ENCODE peak calls at places on chromosome 19, in six cellular contexts. One of them, this sample, is unnamed.

GRCh38 chr19:18883530-18884304 is 12.2 kb downstream of the CERS1 start:
- DNase-seq in GM12878: no peak
- DNase-seq in HepG2: no peak
- DNase-seq in K562: peak; percentile 60
- DNase-seq in endothelial cell of umbilical vein: no peak
- DNase-seq in A549: no peak
- DNase-seq in this sample: no peak

GRCh38 chr19:52664461-52664860 is 26.3 kb upstream of the ZNF83 start:
- DNase-seq in GM12878: no peak
- DNase-seq in endothelial cell of umbilical vein: no peak
- DNase-seq in HepG2: no peak
- DNase-seq in A549: no peak
- DNase-seq in K562: peak; percentile 88
- DNase-seq in this sample: no peak

GRCh38 chr19:31127132-31127967 is 221.9 kb downstream of the TSHZ3 start:
- DNase-seq in GM12878: no peak
- DNase-seq in A549: peak; percentile 82
- DNase-seq in K562: no peak
- DNase-seq in HepG2: no peak
- DNase-seq in endothelial cell of umbilical vein: no peak
- DNase-seq in this sample: no peak

GRCh38 chr19:10109528-10109927 is 2.0 kb upstream of the P2RY11 start:
- DNase-seq in A549: no peak
- DNase-seq in GM12878: no peak
- DNase-seq in endothelial cell of umbilical vein: no peak
- DNase-seq in HepG2: no peak
- DNase-seq in K562: no peak
- DNase-seq in this sample: peak; percentile 36

GRCh38 chr19:57559008-57559403 is 657 bp downstream of the ZNF550 start:
- DNase-seq in K562: peak; percentile 37
- DNase-seq in endothelial cell of umbilical vein: peak; percentile 14
- DNase-seq in HepG2: peak; percentile 12
- DNase-seq in GM12878: no peak
- DNase-seq in A549: peak; percentile 36
- DNase-seq in this sample: peak; percentile 52

GRCh38 chr19:16118489-16119033 is 6.9 kb downstream of the RAB8A start:
- DNase-seq in K562: no peak
- DNase-seq in A549: no peak
- DNase-seq in HepG2: no peak
- DNase-seq in endothelial cell of umbilical vein: no peak
- DNase-seq in GM12878: peak; percentile 97
- DNase-seq in this sample: peak; percentile 97

GRCh38 chr19:1699998-1700732 is 47.8 kb upstream of the TCF3 start:
- DNase-seq in endothelial cell of umbilical vein: no peak
- DNase-seq in K562: no peak
- DNase-seq in A549: no peak
- DNase-seq in GM12878: no peak
- DNase-seq in HepG2: no peak
- DNase-seq in this sample: no peak

GRCh38 chr19:43704002-43704705 is 11.7 kb upstream of the IRGC start:
- DNase-seq in GM12878: no peak
- DNase-seq in HepG2: peak; percentile 61
- DNase-seq in endothelial cell of umbilical vein: no peak
- DNase-seq in K562: no peak
- DNase-seq in A549: peak; percentile 66
- DNase-seq in this sample: no peak

GRCh38 chr19:18167975-18168645 is 5.5 kb upstream of the IFI30 start:
- DNase-seq in endothelial cell of umbilical vein: peak; percentile 24
- DNase-seq in K562: peak; percentile 84
- DNase-seq in GM12878: no peak
- DNase-seq in HepG2: no peak
- DNase-seq in A549: no peak
- DNase-seq in this sample: peak; percentile 59

GRCh38 chr19:48970923-48971395 is 5.8 kb downstream of the FTL start:
- DNase-seq in HepG2: peak; percentile 57
- DNase-seq in K562: peak; percentile 81
- DNase-seq in endothelial cell of umbilical vein: peak; percentile 81
- DNase-seq in A549: peak; percentile 88
- DNase-seq in GM12878: no peak
- DNase-seq in this sample: peak; percentile 86

GRCh38 chr19:3725640-3726310 is 17.6 kb downstream of the TJP3 start:
- DNase-seq in A549: no peak
- DNase-seq in endothelial cell of umbilical vein: no peak
- DNase-seq in GM12878: no peak
- DNase-seq in HepG2: no peak
- DNase-seq in K562: no peak
- DNase-seq in this sample: no peak
- TF ChIP-seq POLR2A in A549: no peak
- TF ChIP-seq POLR2A in endothelial cell of umbilical vein: no peak
- TF ChIP-seq POLR2A in GM12878: no peak
- TF ChIP-seq POLR2A in HepG2: no peak
- TF ChIP-seq POLR2A in K562: no peak
- TF ChIP-seq POLR2A in this sample: no peak

GRCh38 chr19:5585461-5586299 is 17.9 kb upstream of the TINCR start:
- DNase-seq in K562: peak; percentile 84
- DNase-seq in A549: no peak
- DNase-seq in endothelial cell of umbilical vein: no peak
- DNase-seq in HepG2: no peak
- DNase-seq in GM12878: no peak
- DNase-seq in this sample: peak; percentile 78
- TF ChIP-seq MYC in K562: no peak
- TF ChIP-seq MYC in A549: no peak
- TF ChIP-seq MYC in endothelial cell of umbilical vein: no peak
- TF ChIP-seq MYC in HepG2: no peak
- TF ChIP-seq MYC in GM12878: no peak
- TF ChIP-seq MYC in this sample: peak; percentile 58

GRCh38 chr19:38216785-38217746 is 7.0 kb downstream of the DPF1 start:
- DNase-seq in A549: no peak
- DNase-seq in K562: peak; percentile 51
- DNase-seq in GM12878: no peak
- DNase-seq in endothelial cell of umbilical vein: no peak
- DNase-seq in HepG2: no peak
- DNase-seq in this sample: no peak
- TF ChIP-seq POLR2A in A549: no peak
- TF ChIP-seq POLR2A in K562: no peak
- TF ChIP-seq POLR2A in GM12878: no peak
- TF ChIP-seq POLR2A in endothelial cell of umbilical vein: no peak
- TF ChIP-seq POLR2A in HepG2: no peak
- TF ChIP-seq POLR2A in this sample: no peak

GRCh38 chr19:54439174-54439851 is 9.7 kb upstream of the LENG8 start:
- DNase-seq in A549: peak; percentile 64
- DNase-seq in endothelial cell of umbilical vein: peak; percentile 38
- DNase-seq in GM12878: no peak
- DNase-seq in HepG2: peak; percentile 56
- DNase-seq in K562: peak; percentile 50
- DNase-seq in this sample: peak; percentile 55
- TF ChIP-seq MYC in A549: no peak
- TF ChIP-seq MYC in endothelial cell of umbilical vein: no peak
- TF ChIP-seq MYC in GM12878: no peak
- TF ChIP-seq MYC in HepG2: peak; percentile 24
- TF ChIP-seq MYC in K562: no peak
- TF ChIP-seq MYC in this sample: peak; percentile 38

GRCh38 chr19:8324186-8325050 is 3.1 kb downstream of the RPS28 start:
- DNase-seq in K562: peak; percentile 21
- DNase-seq in HepG2: no peak
- DNase-seq in A549: no peak
- DNase-seq in endothelial cell of umbilical vein: no peak
- DNase-seq in GM12878: no peak
- DNase-seq in this sample: peak; percentile 68
- TF ChIP-seq POLR2A in K562: peak; percentile 74
- TF ChIP-seq POLR2A in HepG2: no peak
- TF ChIP-seq POLR2A in A549: peak; percentile 5
- TF ChIP-seq POLR2A in endothelial cell of umbilical vein: peak; percentile 30
- TF ChIP-seq POLR2A in GM12878: peak; percentile 87
- TF ChIP-seq POLR2A in this sample: peak; percentile 66

DNA sequence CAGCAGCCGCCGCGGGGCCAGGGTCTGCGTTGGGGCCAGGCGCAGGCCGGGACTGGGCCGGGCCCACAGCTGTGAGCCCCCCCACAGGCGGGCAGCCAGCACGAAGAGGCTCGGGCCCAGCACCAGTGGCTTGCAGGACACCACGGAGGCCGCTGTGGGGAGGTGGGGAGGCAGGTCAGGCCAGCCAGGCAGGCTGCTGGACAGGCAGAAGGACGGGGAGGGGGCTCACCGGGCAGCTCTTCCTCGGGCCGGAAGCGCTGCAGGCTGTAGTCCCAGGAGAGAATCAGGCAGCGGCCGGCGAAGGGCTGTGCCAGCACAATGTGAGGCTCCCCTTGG is 8.3 kb downstream of the LGI4 start:
- DNase-seq in A549: no peak
- DNase-seq in GM12878: no peak
- DNase-seq in endothelial cell of umbilical vein: no peak
- DNase-seq in HepG2: no peak
- DNase-seq in K562: no peak
- DNase-seq in this sample: no peak
- TF ChIP-seq MYC in A549: no peak
- TF ChIP-seq MYC in GM12878: no peak
- TF ChIP-seq MYC in endothelial cell of umbilical vein: no peak
- TF ChIP-seq MYC in HepG2: no peak
- TF ChIP-seq MYC in K562: no peak
- TF ChIP-seq MYC in this sample: no peak

GRCh38 chr19:40220674-40221073 is 2.5 kb upstream of the TTC9B start:
- DNase-seq in K562: no peak
- DNase-seq in A549: no peak
- DNase-seq in GM12878: no peak
- DNase-seq in HepG2: no peak
- DNase-seq in endothelial cell of umbilical vein: no peak
- DNase-seq in this sample: no peak

GRCh38 chr19:40224342-40225148 is 1.9 kb downstream of the CCNP start:
- DNase-seq in endothelial cell of umbilical vein: no peak
- DNase-seq in HepG2: no peak
- DNase-seq in K562: no peak
- DNase-seq in GM12878: no peak
- DNase-seq in A549: no peak
- DNase-seq in this sample: no peak

GRCh38 chr19:40221858-40222619 is 3.9 kb upstream of the TTC9B start:
- DNase-seq in GM12878: peak; percentile 51
- DNase-seq in K562: peak; percentile 96
- DNase-seq in A549: peak; percentile 97
- DNase-seq in HepG2: peak; percentile 90
- DNase-seq in endothelial cell of umbilical vein: peak; percentile 91
- DNase-seq in this sample: peak; percentile 76

GRCh38 chr19:40225440-40226305 is 816 bp downstream of the CCNP start:
- DNase-seq in HepG2: peak; percentile 25
- DNase-seq in endothelial cell of umbilical vein: no peak
- DNase-seq in A549: no peak
- DNase-seq in GM12878: no peak
- DNase-seq in K562: no peak
- DNase-seq in this sample: no peak

GRCh38 chr19:40223135-40223822 is 3.2 kb downstream of the CCNP start:
- DNase-seq in A549: no peak
- DNase-seq in HepG2: no peak
- DNase-seq in GM12878: no peak
- DNase-seq in endothelial cell of umbilical vein: no peak
- DNase-seq in K562: no peak
- DNase-seq in this sample: no peak
- TF ChIP-seq POLR2A in A549: no peak
- TF ChIP-seq POLR2A in HepG2: no peak
- TF ChIP-seq POLR2A in GM12878: no peak
- TF ChIP-seq POLR2A in endothelial cell of umbilical vein: no peak
- TF ChIP-seq POLR2A in K562: no peak
- TF ChIP-seq POLR2A in this sample: no peak

DNA sequence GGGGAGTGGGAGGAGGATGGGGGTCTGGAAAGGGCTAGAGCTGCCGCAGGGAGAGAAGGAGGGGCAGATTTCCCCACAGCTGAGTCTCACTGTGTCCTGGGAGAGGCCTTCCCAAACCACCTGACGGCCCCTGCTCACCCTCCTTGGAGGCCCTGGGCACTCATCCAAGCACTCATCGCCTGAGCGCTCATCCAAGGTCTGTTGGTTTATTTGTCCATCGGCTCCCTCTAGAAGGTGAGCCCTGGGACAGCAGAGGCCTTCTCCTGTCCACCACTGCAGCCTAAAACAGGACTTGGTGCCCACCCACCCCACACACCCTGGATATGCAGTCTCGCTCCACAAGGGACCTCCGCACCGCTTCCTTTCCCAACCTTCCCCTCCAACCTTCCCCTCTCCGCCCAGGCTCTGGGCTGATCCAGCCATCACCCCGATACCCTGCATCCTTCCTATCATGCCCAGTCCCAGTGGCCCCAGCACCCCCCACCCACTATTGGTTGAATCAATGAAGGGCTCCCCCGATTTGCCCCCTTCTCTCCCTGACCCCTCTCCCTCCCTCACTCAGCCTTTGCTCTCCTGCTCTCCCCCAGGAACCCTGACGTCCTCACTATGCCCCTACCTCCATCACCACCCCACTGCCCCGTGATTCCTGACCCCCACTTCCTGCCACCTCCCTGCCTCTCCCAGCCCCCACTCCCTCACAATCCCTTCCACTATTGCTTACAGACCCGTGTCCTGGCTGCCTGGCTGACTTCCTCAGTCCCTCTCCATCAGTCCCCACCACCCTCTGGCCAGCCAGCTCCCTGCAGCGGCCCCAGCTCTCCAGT is 1.6 kb downstream of the UBXN6 start:
- DNase-seq in endothelial cell of umbilical vein: no peak
- DNase-seq in HepG2: peak; percentile 25
- DNase-seq in K562: peak; percentile 46
- DNase-seq in A549: no peak
- DNase-seq in GM12878: no peak
- DNase-seq in this sample: peak; percentile 59
- TF ChIP-seq MYC in endothelial cell of umbilical vein: no peak
- TF ChIP-seq MYC in HepG2: no peak
- TF ChIP-seq MYC in K562: no peak
- TF ChIP-seq MYC in A549: no peak
- TF ChIP-seq MYC in GM12878: no peak
- TF ChIP-seq MYC in this sample: no peak

DNA sequence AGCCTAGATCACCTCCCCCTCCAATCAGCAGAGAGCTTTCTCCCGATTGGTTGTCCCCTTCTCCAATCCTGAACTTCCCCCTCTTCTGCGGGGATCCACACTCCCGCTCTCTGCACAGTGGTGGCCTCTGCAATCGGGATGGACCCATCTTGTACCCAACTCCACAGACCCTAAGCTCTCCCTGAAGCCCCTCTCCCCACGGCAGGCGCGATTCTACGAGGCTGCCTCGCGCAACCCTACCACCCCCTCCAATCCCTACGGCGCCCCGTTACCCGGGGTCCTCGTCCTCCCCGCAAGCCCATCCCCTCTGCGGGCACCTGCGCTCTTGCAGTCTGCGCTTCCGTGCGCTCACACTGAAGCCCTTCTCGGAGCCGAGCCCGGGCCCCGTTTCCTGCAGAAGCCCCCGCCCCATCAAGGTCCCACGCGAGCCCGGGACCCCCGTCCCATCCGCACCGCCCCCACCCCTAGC is 459 bp downstream of the TMEM160 start:
- DNase-seq in GM12878: peak; percentile 64
- DNase-seq in endothelial cell of umbilical vein: peak; percentile 90
- DNase-seq in K562: peak; percentile 99
- DNase-seq in HepG2: peak; percentile 93
- DNase-seq in A549: peak; percentile 94
- DNase-seq in this sample: peak; percentile 99
- TF ChIP-seq POLR2A in GM12878: peak; percentile 43
- TF ChIP-seq POLR2A in endothelial cell of umbilical vein: no peak
- TF ChIP-seq POLR2A in K562: peak; percentile 67
- TF ChIP-seq POLR2A in HepG2: peak; percentile 74
- TF ChIP-seq POLR2A in A549: peak; percentile 68
- TF ChIP-seq POLR2A in this sample: peak; percentile 92

GRCh38 chr19:14318873-14319272 is 62.4 kb upstream of the ADGRE5 start:
- DNase-seq in endothelial cell of umbilical vein: peak; percentile 29
- DNase-seq in GM12878: no peak
- DNase-seq in K562: peak; percentile 77
- DNase-seq in HepG2: no peak
- DNase-seq in A549: no peak
- DNase-seq in this sample: no peak
- TF ChIP-seq MYC in endothelial cell of umbilical vein: no peak
- TF ChIP-seq MYC in GM12878: no peak
- TF ChIP-seq MYC in K562: no peak
- TF ChIP-seq MYC in HepG2: no peak
- TF ChIP-seq MYC in A549: no peak
- TF ChIP-seq MYC in this sample: no peak

This sample was measured in NB4.